ENCODE peak calls at places on chromosome 18, in six cellular contexts. Q is CD8-positive, alpha-beta T cell; I is PC-9; S is choroid plexus epithelial cell; T is A549; B is HCT116. F is an unnamed sample.

GRCh38 chr18:10100236-10100635 is 186.4 kb downstream of the VAPA start:
- DNase-seq in B (no peak), T (no peak), Q (no peak), S (no peak), I (no peak), F (no peak)

GRCh38 chr18:8869696-8870095 is 164.3 kb downstream of the MTCL1 start:
- DNase-seq in Q (no peak), S (no peak), B (no peak), I (no peak), T (no peak), F (no peak)

GRCh38 chr18:2916184-2916583 is 69.4 kb downstream of the EMILIN2 start:
- DNase-seq in S (peak), T (no peak), Q (no peak), B (no peak), I (no peak), F (no peak)

GRCh38 chr18:22346342-22346967 is 71.3 kb downstream of the CTAGE1 start:
- DNase-seq in S (peak), T (no peak), I (peak), B (no peak), Q (peak), F (peak)

GRCh38 chr18:79517322-79517721 is 121.6 kb downstream of the NFATC1 start:
- DNase-seq in Q (no peak), T (no peak), S (no peak), I (no peak), B (no peak), F (no peak)

GRCh38 chr18:63683890-63684289 is 18.9 kb upstream of the SERPINB11 start:
- DNase-seq in I (no peak), Q (no peak), T (no peak), B (no peak), S (no peak), F (no peak)

GRCh38 chr18:58225101-58225500 is 181.1 kb downstream of the NEDD4L start:
- DNase-seq in Q (no peak), T (no peak), I (no peak), S (no peak), B (no peak), F (no peak)

GRCh38 chr18:10329116-10329515 is 125.3 kb upstream of the APCDD1 start:
- DNase-seq in I (no peak), T (no peak), Q (no peak), B (no peak), S (peak), F (peak)

GRCh38 chr18:10379511-10379910 is 74.9 kb upstream of the APCDD1 start:
- DNase-seq in S (no peak), Q (no peak), I (no peak), T (no peak), B (no peak), F (peak)

GRCh38 chr18:5969355-5970003 is 74.2 kb upstream of the TMEM200C start:
- DNase-seq in B (no peak), I (no peak), Q (no peak), S (no peak), T (no peak), F (no peak)

GRCh38 chr18:12777543-12777942 is 74.7 kb downstream of the PSMG2 start:
- DNase-seq in S (no peak), Q (no peak), B (no peak), T (no peak), I (no peak), F (peak)

GRCh38 chr18:79950440-79951341 is 762 bp downstream of the SLC66A2 start:
- DNase-seq in I (no peak), S (no peak), T (no peak), B (no peak), Q (no peak), F (no peak)

GRCh38 chr18:3455938-3456685 is 6.1 kb downstream of the TGIF1 start:
- DNase-seq in S (peak), Q (no peak), I (peak), T (peak), B (no peak), F (peak)

GRCh38 chr18:45386256-45386655 is 229.0 kb upstream of the SLC14A2 start:
- DNase-seq in I (no peak), B (no peak), S (peak), T (peak), Q (no peak), F (peak)

GRCh38 chr18:7784171-7784570 is 217.1 kb downstream of the PTPRM start:
- DNase-seq in S (no peak), B (no peak), Q (no peak), T (no peak), I (no peak), F (no peak)

GRCh38 chr18:70284976-70285610 is 3.8 kb upstream of the SOCS6 start:
- DNase-seq in B (no peak), I (no peak), Q (no peak), T (no peak), S (no peak), F (no peak)

GRCh38 chr18:61414116-61414515 is 80.9 kb downstream of the CDH20 start:
- DNase-seq in S (no peak), I (no peak), Q (no peak), B (no peak), T (no peak), F (no peak)

GRCh38 chr18:32060026-32060425 is 31.6 kb upstream of the RNF138 start:
- DNase-seq in I (no peak), S (no peak), B (no peak), Q (no peak), T (no peak), F (no peak)

GRCh38 chr18:61333271-61333745 is at the start of gene CDH20:
- DNase-seq in T (no peak), I (no peak), S (no peak), B (no peak), Q (no peak), F (no peak)

GRCh38 chr18:59238385-59238784 is 18.4 kb downstream of the GRP start:
- DNase-seq in I (no peak), S (no peak), T (no peak), Q (no peak), B (no peak), F (peak)

GRCh38 chr18:8726963-8727730 is 21.8 kb downstream of the MTCL1 start:
- DNase-seq in Q (no peak), S (no peak), T (no peak), B (no peak), I (no peak), F (no peak)

GRCh38 chr18:27599202-27599829 is 414.2 kb upstream of the CHST9 start:
- DNase-seq in T (peak), Q (no peak), S (peak), I (no peak), B (peak), F (peak)
- TF ChIP-seq CTCF in T (peak), Q (peak), S (peak), I (peak), B (peak), F (peak)

GRCh38 chr18:35127201-35127600 is 86.0 kb downstream of the MAPRE2 start:
- DNase-seq in I (no peak), Q (no peak), S (peak), B (no peak), T (peak), F (no peak)

GRCh38 chr18:35132284-35132910 is 91.2 kb downstream of the MAPRE2 start:
- DNase-seq in Q (no peak), T (no peak), B (no peak), S (no peak), I (no peak), F (no peak)

GRCh38 chr18:35131387-35132283 is 90.4 kb downstream of the MAPRE2 start:
- DNase-seq in Q (no peak), I (no peak), B (no peak), S (no peak), T (no peak), F (no peak)

GRCh38 chr18:35128675-35129074 is 87.5 kb downstream of the MAPRE2 start:
- DNase-seq in B (no peak), T (no peak), Q (no peak), S (no peak), I (no peak), F (no peak)

DNA sequence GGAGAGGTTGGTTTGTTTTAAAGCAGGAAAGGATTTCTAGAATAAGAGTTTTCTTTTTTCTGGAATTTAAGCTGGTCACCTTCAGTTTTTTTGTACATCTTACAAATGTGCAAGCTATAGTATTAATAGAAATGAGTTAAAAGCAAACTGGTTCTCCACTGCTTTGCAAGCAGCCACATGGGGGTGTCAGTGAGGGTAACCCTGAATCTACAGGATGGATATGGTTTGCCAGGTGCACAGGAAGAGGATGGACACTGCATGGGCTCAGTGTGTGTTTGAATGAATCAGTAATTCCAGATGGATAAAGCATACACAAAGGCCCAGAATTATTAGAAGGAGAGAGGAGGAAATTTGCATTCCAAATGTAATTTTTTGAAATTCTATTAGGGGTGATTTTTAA is 89.0 kb downstream of the MAPRE2 start:
- DNase-seq in S (no peak), Q (no peak), I (no peak), T (no peak), B (no peak), F (no peak)
- H3K4me3 ChIP-seq in S (no peak), Q (no peak), I (no peak), T (no peak), B (no peak), F (no peak)

GRCh38 chr18:34122724-34123334 is 101.9 kb downstream of the NOL4 start:
- DNase-seq in B (peak), T (peak), I (no peak), S (peak), Q (no peak), F (peak)
- TF ChIP-seq CTCF in B (peak), T (peak), I (peak), S (peak), Q (no peak), F (peak)

GRCh38 chr18:35950628-35950982 is 21.9 kb upstream of the RMP24 start:
- DNase-seq in Q (no peak), S (no peak), I (no peak), T (no peak), B (no peak), F (no peak)
- H3K4me3 ChIP-seq in Q (peak), S (no peak), I (peak), T (no peak), B (no peak), F (peak)

DNA sequence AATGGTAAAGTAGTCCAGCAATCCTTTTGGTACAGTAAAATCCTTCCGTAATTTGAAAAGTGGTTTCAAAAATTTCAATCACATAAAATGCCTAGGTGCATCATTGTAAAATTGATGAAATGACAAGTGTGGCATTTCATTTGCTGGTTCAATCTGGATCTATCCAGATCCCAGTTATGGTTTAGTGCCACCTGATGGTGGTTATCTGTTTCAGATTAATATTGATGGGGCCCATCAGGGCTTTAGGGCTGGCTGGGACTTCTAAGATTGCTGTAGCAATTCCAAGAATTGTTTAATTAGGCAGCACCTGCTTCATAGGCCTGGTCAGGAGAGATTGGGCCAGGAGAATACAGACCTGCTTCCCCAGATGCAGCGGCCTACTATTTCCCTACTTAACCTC is 55.5 kb upstream of the PIK3C3 start:
- DNase-seq in Q (no peak), S (peak), B (no peak), I (no peak), T (no peak), F (no peak)
- TF ChIP-seq CTCF in Q (no peak), S (peak), B (no peak), I (peak), T (no peak), F (peak)

DNA sequence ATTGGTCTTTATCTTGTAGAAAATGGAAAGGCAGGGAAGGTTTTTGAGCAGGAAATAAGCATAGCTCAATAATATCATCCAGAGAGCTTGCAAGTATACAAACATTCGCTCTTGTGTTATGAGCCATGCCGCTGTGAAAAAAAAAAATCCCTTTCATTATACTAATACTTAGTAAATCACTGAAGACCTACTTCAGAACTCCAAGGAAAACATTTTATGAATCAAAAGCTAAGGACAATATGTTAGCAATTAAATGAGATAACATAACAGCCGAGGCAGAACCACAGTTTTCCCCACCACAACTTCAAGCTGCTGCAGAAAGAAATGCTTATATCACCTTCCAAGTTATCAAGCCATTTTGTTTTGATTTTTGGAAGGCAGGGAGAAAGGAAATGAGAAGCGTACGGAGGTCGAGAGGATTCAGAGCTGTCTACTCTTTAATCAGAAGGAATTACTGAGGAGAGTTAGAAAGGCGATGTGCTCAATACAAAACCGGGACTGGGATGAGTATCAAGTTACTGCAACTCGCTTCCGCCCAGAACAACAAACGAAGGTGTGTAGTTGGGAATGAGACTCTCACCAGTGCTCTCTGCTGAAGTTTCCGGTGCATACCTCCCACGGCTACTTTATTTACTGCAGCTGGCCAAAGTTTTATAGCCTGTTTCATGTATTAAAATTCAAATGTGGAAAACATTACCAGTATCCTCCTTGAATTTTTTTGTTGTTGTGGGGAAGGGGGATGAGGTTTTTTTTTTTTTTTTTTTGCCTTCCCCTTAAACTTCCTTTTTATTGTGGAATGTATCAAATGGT is 292.1 kb upstream of the CCDC68 start:
- DNase-seq in B (no peak), Q (no peak), T (no peak), I (no peak), S (peak), F (peak)
- H3K4me3 ChIP-seq in B (no peak), Q (no peak), T (no peak), I (no peak), S (peak), F (peak)

GRCh38 chr18:75124967-75125358 is 84.0 kb downstream of the PTGR3 start:
- DNase-seq in I (no peak), B (no peak), T (no peak), S (no peak), Q (no peak), F (no peak)

GRCh38 chr18:75128051-75128605 is 80.8 kb downstream of the PTGR3 start:
- DNase-seq in I (no peak), S (no peak), Q (no peak), B (no peak), T (no peak), F (no peak)

GRCh38 chr18:75127143-75128021 is 81.6 kb downstream of the PTGR3 start:
- DNase-seq in T (no peak), I (no peak), S (no peak), B (no peak), Q (no peak), F (no peak)

GRCh38 chr18:75124551-75124950 is 84.4 kb downstream of the PTGR3 start:
- DNase-seq in Q (no peak), S (no peak), I (no peak), B (no peak), T (no peak), F (no peak)

DNA sequence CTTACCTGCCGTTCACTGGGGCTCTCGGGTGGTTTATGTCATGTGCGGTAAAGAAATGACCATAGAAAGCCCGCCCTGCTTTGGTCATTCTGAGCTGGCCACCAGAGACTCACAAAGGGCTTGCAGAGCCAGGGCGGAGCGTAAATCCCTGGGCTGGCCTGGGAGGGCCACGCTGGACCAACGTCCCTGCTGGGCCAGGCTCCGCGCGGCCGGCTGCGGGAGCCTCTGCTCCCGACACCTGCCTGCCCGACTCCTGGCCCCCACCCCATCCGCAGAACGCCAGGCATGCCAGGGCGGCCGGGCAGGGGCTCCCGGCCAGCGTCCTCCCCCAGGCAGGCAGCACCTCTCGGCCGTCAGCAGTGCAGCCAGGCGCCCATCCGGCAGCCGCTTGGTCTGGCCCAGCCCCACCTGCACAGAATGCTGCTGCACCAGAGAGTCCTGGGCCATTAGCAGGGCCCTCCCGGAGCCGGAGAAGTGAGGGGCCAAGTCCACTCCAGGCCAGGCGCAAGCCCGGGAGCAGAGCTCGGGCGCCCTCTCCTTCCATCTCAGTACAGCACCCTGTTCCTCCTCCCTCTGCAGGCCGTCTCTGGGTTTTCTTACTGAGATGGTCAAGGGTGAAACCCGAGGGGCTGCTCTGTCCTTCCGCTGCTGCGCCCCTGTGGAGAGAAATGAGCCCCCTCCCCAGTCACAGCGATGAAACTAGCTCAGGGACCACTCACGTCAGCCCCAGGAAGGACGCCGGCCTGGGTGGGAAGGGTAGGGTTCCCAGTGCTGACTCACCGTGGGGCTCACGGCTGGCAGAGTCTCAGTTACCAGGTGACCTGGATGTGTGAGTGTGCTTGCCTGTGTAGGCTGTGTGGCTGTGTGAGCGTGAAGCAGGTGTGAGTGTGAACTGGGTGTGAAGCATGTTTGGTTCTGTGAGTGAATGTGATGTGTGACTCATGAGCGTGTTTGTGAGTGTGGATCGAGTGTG is 83.3 kb downstream of the PTGR3 start:
- DNase-seq in S (no peak), Q (no peak), T (no peak), I (no peak), B (no peak), F (no peak)
- TF ChIP-seq CTCF in S (no peak), Q (no peak), T (no peak), I (no peak), B (no peak), F (no peak)